ENCODE peak calls at places on chromosomes 5 and 9, in four cellular contexts. H, G, U and C are unnamed samples.

GRCh38 chr5:103111458-103111857 is 8.5 kb downstream of the GIN1 start:
- DNase-seq in H (no peak), G (no peak), U (no peak), C (no peak)

GRCh38 chr9:135144581-135145108 is 57.2 kb downstream of the OLFM1 start:
- DNase-seq in H (no peak), G (no peak), U (no peak), C (no peak)

GRCh38 chr5:120677481-120677880 is 213.4 kb downstream of the PRR16 start:
- DNase-seq in H (no peak), G (no peak), U (no peak), C (no peak)

GRCh38 chr5:149667084-149667826 is 62.9 kb upstream of the PPARGC1B start:
- DNase-seq in H (peak), G (peak), U (peak), C (peak)

GRCh38 chr9:122904466-122904822 is 715 bp downstream of the RC3H2 start:
- DNase-seq in U (peak), H (peak), G (peak), C (peak)

GRCh38 chr5:96857924-96858323 is 18.4 kb upstream of the ERAP2 start:
- DNase-seq in G (no peak), U (no peak), H (no peak), C (no peak)

GRCh38 chr9:127835930-127836586 is 18.4 kb downstream of the ENG start:
- DNase-seq in H (no peak), G (no peak), U (peak), C (no peak)

GRCh38 chr9:114028646-114029045 is 49.5 kb downstream of the AMBP start:
- DNase-seq in U (no peak), H (no peak), G (no peak), C (no peak)

GRCh38 chr5:6273090-6273735 is 105.1 kb downstream of the MED10 start:
- DNase-seq in H (no peak), G (no peak), U (peak), C (no peak)

GRCh38 chr9:134847752-134848432 is 32.7 kb upstream of the FCN2 start:
- DNase-seq in G (no peak), U (no peak), H (no peak), C (no peak)

GRCh38 chr9:135526089-135526729 is 5.0 kb downstream of the LCN1 start:
- DNase-seq in H (no peak), G (no peak), U (no peak), C (no peak)

GRCh38 chr9:13787234-13787833 is 507.8 kb upstream of the MPDZ start:
- DNase-seq in G (no peak), U (no peak), H (no peak), C (no peak)

GRCh38 chr9:133691659-133692363 is 46.3 kb downstream of the SARDH start:
- DNase-seq in H (no peak), G (no peak), U (no peak), C (no peak)

GRCh38 chr5:129460121-129460950 is at the start of gene ADAMTS19:
- DNase-seq in G (peak), U (no peak), H (peak), C (peak)

GRCh38 chr5:139481122-139481533 is 1.4 kb downstream of the STING1 start:
- DNase-seq in H (no peak), U (no peak), G (no peak), C (no peak)

GRCh38 chr9:121736147-121736721 is 84.8 kb downstream of the DAB2IP start:
- DNase-seq in U (no peak), H (no peak), G (peak), C (peak)

GRCh38 chr9:96449522-96449843 is 486 bp upstream of the HABP4 start:
- DNase-seq in H (peak), U (no peak), G (peak), C (no peak)

GRCh38 chr5:65163698-65164097 is 318.0 kb downstream of the ADAMTS6 start:
- DNase-seq in H (no peak), G (no peak), U (no peak), C (no peak)

GRCh38 chr9:109206670-109207069 is 39.6 kb upstream of the FRRS1L start:
- DNase-seq in H (peak), G (peak), U (no peak), C (no peak)

GRCh38 chr9:114214686-114215397 is 59.5 kb downstream of the COL27A1 start:
- DNase-seq in H (no peak), U (no peak), G (no peak), C (no peak)

GRCh38 chr5:173823721-173824567 is 64.2 kb upstream of the CPEB4 start:
- DNase-seq in U (no peak), H (no peak), G (peak), C (no peak)

GRCh38 chr9:124784503-124784902 is 7.6 kb downstream of the OLFML2A start:
- DNase-seq in H (no peak), G (no peak), U (no peak), C (no peak)

GRCh38 chr5:77563475-77563874 is 71.4 kb upstream of the WDR41 start:
- DNase-seq in H (no peak), U (no peak), G (no peak), C (no peak)

GRCh38 chr9:136508729-136509500 is 26.1 kb upstream of the SEC16A start:
- DNase-seq in H (no peak), U (no peak), G (no peak), C (no peak)

DNA sequence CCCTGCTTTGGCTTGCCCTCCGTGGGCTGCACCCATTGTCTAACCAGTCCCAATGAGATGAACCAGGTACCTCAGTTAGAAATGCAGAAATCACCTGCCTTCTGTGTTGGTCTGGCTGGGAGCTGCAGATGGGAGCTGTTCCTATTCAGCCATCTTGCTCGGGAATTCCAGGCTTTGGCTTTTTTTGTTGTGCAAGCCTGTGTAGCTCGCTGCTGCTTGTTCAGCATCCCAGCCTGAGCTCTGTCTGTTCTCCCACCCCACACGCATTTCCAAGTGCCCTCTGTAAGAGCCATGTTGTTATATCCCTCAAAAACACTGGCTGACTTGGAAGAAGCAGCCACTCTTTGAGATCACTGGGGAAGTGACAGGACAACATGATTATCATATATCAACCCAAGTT is 101.6 kb upstream of the DPYSL3 start:
- DNase-seq in U (no peak), G (peak), H (no peak), C (no peak)
- TF ChIP-seq CTCF in U (no peak), G (no peak), H (no peak), C (no peak)

GRCh38 chr5:142012186-142012785 is 541 bp downstream of the GNPDA1 start:
- DNase-seq in U (peak), H (peak), G (peak), C (peak)
- TF ChIP-seq CTCF in U (peak), H (peak), G (peak), C (peak)

GRCh38 chr5:147887026-147887627 is 8.6 kb downstream of the SCGB3A2 start:
- DNase-seq in H (no peak), G (peak), U (peak), C (no peak)
- TF ChIP-seq CTCF in H (peak), G (peak), U (peak), C (peak)

GRCh38 chr5:76016258-76016657 is 66.9 kb upstream of the SV2C start:
- DNase-seq in G (no peak), H (no peak), U (no peak), C (no peak)
- TF ChIP-seq CTCF in G (peak), H (no peak), U (peak), C (no peak)

DNA sequence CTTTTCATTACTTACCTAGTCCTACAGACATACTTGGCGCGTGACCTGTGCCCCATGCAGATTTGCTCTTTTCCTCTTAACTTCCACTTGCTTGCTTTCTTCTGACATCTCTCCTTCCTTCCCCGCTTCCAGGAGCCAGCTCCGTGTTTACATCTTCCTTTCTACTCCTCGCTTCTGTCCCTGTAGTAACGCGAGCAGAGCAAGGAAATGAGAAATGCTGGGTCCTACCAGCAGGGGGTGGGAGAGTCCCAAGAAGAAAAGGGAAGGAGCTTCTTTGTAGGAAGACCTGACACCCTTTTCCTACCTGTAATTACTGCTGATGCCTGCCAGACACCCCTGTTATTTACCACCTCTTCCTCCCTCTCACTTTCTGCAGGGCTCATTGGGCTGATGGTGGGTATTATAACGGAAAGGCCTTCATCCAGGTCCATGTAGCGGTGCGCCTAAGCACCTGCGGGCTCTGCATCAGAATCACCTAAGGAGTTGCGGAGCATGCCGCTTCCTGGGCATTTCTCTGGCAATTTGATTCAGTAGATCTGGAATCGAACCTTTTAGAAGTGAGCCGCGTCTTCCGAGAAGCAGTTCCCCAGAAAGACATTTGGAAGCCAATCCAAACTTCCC is 1260.8 kb upstream of the WWC1 start:
- DNase-seq in G (peak), U (no peak), H (peak), C (peak)
- TF ChIP-seq CTCF in G (peak), U (peak), H (peak), C (peak)

DNA sequence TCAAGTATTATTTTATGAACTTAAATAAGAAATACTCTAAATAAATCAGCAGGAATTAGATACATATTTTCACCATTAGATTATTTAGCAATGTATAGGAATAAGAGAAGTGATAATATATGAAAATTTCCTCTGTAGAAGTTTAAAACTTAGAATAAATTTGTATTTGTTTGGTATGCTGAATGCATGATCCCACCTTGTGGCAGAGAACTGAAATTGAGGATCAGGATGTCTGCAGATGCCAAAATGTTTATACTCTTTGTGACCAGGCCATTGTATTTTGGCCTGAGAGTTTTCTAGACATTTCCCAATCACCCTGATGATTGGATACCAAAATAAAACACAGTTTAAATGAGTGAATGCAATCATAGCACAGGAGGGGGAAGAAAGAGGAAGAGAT is 6.3 kb downstream of the TYRP1 start:
- DNase-seq in H (no peak), U (no peak), G (no peak), C (no peak)
- TF ChIP-seq CTCF in H (peak), U (no peak), G (peak), C (peak)

DNA sequence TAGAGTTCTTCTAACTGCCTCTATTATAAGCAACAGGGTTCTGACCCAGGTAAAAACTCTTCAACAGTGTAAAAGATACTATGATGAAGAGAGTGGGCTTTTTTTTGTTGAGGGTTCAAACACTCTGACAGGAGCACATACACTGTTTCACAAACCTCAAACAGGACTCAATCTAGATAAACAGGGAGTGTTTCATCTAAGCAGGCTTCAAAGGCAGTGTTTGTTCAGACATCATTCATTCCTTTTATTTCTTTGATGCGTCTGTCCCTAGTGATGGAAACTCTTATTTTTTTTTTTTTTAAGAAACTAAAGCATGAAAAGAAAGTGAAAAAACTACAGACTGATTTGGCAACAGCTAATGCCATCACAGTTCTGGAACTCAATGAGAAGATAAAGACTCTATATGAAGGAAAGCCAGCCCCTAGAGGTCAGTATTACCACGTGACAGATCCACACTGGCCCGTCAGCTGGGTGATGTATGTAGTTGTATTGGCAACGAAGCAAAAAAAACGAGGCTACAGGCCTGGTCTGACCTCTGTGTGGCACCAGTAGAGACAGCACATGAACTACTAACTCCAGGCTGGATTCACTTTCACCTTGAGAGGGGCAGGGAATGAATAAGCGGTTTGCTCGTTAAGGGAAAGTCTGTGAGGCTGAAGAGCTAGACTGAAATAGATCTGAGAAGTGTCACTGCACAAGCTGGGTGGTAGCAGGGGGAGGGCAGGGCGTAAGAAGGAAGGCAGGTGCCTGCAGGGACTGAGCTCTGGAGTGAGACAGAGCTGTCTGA is 172.2 kb downstream of the CCDC192 start:
- DNase-seq in U (peak), H (peak), G (peak), C (peak)
- TF ChIP-seq CTCF in U (peak), H (peak), G (peak), C (no peak)

GRCh38 chr5:3537942-3538341 is 57.7 kb upstream of the IRX1 start:
- DNase-seq in G (no peak), U (no peak), H (no peak), C (no peak)

GRCh38 chr5:3534997-3535396 is 60.6 kb upstream of the IRX1 start:
- DNase-seq in U (no peak), G (no peak), H (no peak), C (no peak)

GRCh38 chr5:3538886-3539285 is 56.7 kb upstream of the IRX1 start:
- DNase-seq in U (no peak), H (no peak), G (no peak), C (no peak)

GRCh38 chr5:3531320-3531986 is 64.2 kb upstream of the IRX1 start:
- DNase-seq in G (peak), H (no peak), U (no peak), C (no peak)

GRCh38 chr5:3535414-3536211 is 60.0 kb upstream of the IRX1 start:
- DNase-seq in H (no peak), U (no peak), G (no peak), C (no peak)
- TF ChIP-seq CTCF in H (no peak), U (no peak), G (no peak), C (no peak)

GRCh38 chr5:99773290-99773689 is 761.9 kb upstream of the FAM174A start:
- DNase-seq in U (no peak), H (no peak), G (no peak), C (no peak)
- TF ChIP-seq CTCF in U (no peak), H (no peak), G (no peak), C (no peak)